ENCODE peak calls at places on chromosomes 4 and X, in eight cellular contexts. One of them, this sample, is unnamed.

GRCh38 chr4:150316332-150317205 is 238.3 kb downstream of the DCLK2 start:
- DNase-seq in left ventricle myocardium inferior: no peak
- DNase-seq in ascending aorta: no peak
- DNase-seq in PC-3: no peak
- DNase-seq in lung: no peak
- DNase-seq in adrenal gland: no peak
- DNase-seq in HCT116: no peak
- DNase-seq in GM23338: no peak
- DNase-seq in this sample: no peak

GRCh38 chr4:1200425-1201035 is 28.1 kb upstream of the SPON2 start:
- DNase-seq in left ventricle myocardium inferior: peak; percentile 67
- DNase-seq in ascending aorta: no peak
- DNase-seq in PC-3: no peak
- DNase-seq in lung: no peak
- DNase-seq in adrenal gland: peak; percentile 35
- DNase-seq in HCT116: no peak
- DNase-seq in GM23338: no peak
- DNase-seq in this sample: peak; percentile 82

GRCh38 chr4:54073481-54073880 is 9.1 kb upstream of the CHIC2 start:
- DNase-seq in left ventricle myocardium inferior: no peak
- DNase-seq in ascending aorta: no peak
- DNase-seq in PC-3: no peak
- DNase-seq in lung: no peak
- DNase-seq in adrenal gland: no peak
- DNase-seq in HCT116: no peak
- DNase-seq in GM23338: no peak
- DNase-seq in this sample: no peak

GRCh38 chrX:31500920-31501319 is 429.1 kb upstream of the FTHL17 start:
- DNase-seq in left ventricle myocardium inferior: no peak
- DNase-seq in ascending aorta: no peak
- DNase-seq in PC-3: no peak
- DNase-seq in lung: no peak
- DNase-seq in adrenal gland: no peak
- DNase-seq in HCT116: no peak
- DNase-seq in GM23338: peak; percentile 5
- DNase-seq in this sample: no peak

GRCh38 chrX:63686878-63687714 is 97.9 kb downstream of the ARHGEF9 start:
- DNase-seq in left ventricle myocardium inferior: no peak
- DNase-seq in ascending aorta: no peak
- DNase-seq in PC-3: peak; percentile 68
- DNase-seq in lung: no peak
- DNase-seq in adrenal gland: peak; percentile 5
- DNase-seq in HCT116: peak; percentile 3
- DNase-seq in GM23338: peak; percentile 73
- DNase-seq in this sample: peak; percentile 25

GRCh38 chr4:48175328-48175727 is 41.3 kb upstream of the TXK start:
- DNase-seq in left ventricle myocardium inferior: no peak
- DNase-seq in ascending aorta: no peak
- DNase-seq in PC-3: no peak
- DNase-seq in lung: no peak
- DNase-seq in adrenal gland: no peak
- DNase-seq in HCT116: no peak
- DNase-seq in GM23338: peak; percentile 93
- DNase-seq in this sample: no peak

GRCh38 chrX:23434356-23434884 is 99.8 kb downstream of the PTCHD1 start:
- DNase-seq in left ventricle myocardium inferior: peak; percentile 77
- DNase-seq in ascending aorta: peak; percentile 60
- DNase-seq in PC-3: peak; percentile 48
- DNase-seq in lung: peak; percentile 57
- DNase-seq in adrenal gland: peak; percentile 49
- DNase-seq in HCT116: no peak
- DNase-seq in GM23338: no peak
- DNase-seq in this sample: no peak

GRCh38 chr4:95267081-95267480 is 281.7 kb downstream of the UNC5C start:
- DNase-seq in left ventricle myocardium inferior: no peak
- DNase-seq in ascending aorta: no peak
- DNase-seq in PC-3: peak; percentile 80
- DNase-seq in lung: no peak
- DNase-seq in adrenal gland: no peak
- DNase-seq in HCT116: no peak
- DNase-seq in GM23338: no peak
- DNase-seq in this sample: no peak

GRCh38 chr4:145099653-145100052 is 1.5 kb downstream of the ABCE1 start:
- DNase-seq in left ventricle myocardium inferior: no peak
- DNase-seq in ascending aorta: no peak
- DNase-seq in PC-3: peak; percentile 35
- DNase-seq in lung: no peak
- DNase-seq in adrenal gland: no peak
- DNase-seq in HCT116: no peak
- DNase-seq in GM23338: no peak
- DNase-seq in this sample: no peak

GRCh38 chrX:124344246-124344645 is 2.1 kb upstream of the SH2D1A start:
- DNase-seq in left ventricle myocardium inferior: no peak
- DNase-seq in ascending aorta: no peak
- DNase-seq in PC-3: no peak
- DNase-seq in lung: no peak
- DNase-seq in adrenal gland: no peak
- DNase-seq in HCT116: no peak
- DNase-seq in GM23338: no peak
- DNase-seq in this sample: no peak

GRCh38 chrX:39519566-39520301 is 578.0 kb downstream of the BCOR start:
- DNase-seq in left ventricle myocardium inferior: peak; percentile 41
- DNase-seq in ascending aorta: no peak
- DNase-seq in PC-3: no peak
- DNase-seq in lung: no peak
- DNase-seq in adrenal gland: no peak
- DNase-seq in HCT116: no peak
- DNase-seq in GM23338: no peak
- DNase-seq in this sample: no peak

GRCh38 chrX:11151799-11152591 is 40.9 kb downstream of the HCCS start:
- DNase-seq in left ventricle myocardium inferior: no peak
- DNase-seq in ascending aorta: no peak
- DNase-seq in PC-3: no peak
- DNase-seq in lung: no peak
- DNase-seq in adrenal gland: no peak
- DNase-seq in HCT116: no peak
- DNase-seq in GM23338: no peak
- DNase-seq in this sample: no peak

GRCh38 chr4:145218251-145218650 is 37.9 kb upstream of the OTUD4 start:
- DNase-seq in left ventricle myocardium inferior: peak; percentile 28
- DNase-seq in ascending aorta: no peak
- DNase-seq in PC-3: no peak
- DNase-seq in lung: no peak
- DNase-seq in adrenal gland: no peak
- DNase-seq in HCT116: no peak
- DNase-seq in GM23338: peak; percentile 34
- DNase-seq in this sample: no peak

GRCh38 chr4:72525938-72526337 is 43.1 kb downstream of the ADAMTS3 start:
- DNase-seq in left ventricle myocardium inferior: peak; percentile 71
- DNase-seq in ascending aorta: no peak
- DNase-seq in PC-3: no peak
- DNase-seq in lung: peak; percentile 54
- DNase-seq in adrenal gland: peak; percentile 86
- DNase-seq in HCT116: no peak
- DNase-seq in GM23338: no peak
- DNase-seq in this sample: peak; percentile 29

GRCh38 chr4:150771374-150771773 is 189.4 kb downstream of the MAB21L2 start:
- DNase-seq in left ventricle myocardium inferior: no peak
- DNase-seq in ascending aorta: no peak
- DNase-seq in PC-3: no peak
- DNase-seq in lung: no peak
- DNase-seq in adrenal gland: no peak
- DNase-seq in HCT116: no peak
- DNase-seq in GM23338: no peak
- DNase-seq in this sample: no peak

GRCh38 chr4:122635205-122635604 is 14.3 kb upstream of the IL21 start:
- DNase-seq in left ventricle myocardium inferior: no peak
- DNase-seq in ascending aorta: no peak
- DNase-seq in PC-3: no peak
- DNase-seq in lung: no peak
- DNase-seq in adrenal gland: no peak
- DNase-seq in HCT116: no peak
- DNase-seq in GM23338: no peak
- DNase-seq in this sample: no peak

DNA sequence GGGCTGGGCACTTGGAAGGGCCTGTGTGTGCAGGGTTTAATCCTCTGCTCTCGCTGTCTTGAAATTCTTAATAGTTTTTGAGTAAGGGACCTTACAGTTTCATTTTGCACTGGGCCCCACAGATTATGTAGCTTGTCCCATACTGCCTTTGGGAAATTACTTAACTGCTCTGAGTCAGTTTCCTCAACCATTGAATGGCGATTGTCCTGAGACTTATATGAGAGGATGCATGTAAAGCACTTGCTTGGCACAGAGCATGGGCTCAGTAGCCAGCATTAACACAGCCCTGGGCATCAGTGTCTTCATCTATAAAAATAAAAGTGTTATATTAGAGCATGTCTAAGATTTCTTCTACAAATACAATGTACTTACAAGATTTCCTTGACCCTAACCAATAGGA is 55.8 kb downstream of the CLCN5 start:
- DNase-seq in left ventricle myocardium inferior: no peak
- DNase-seq in ascending aorta: no peak
- DNase-seq in PC-3: no peak
- DNase-seq in lung: no peak
- DNase-seq in adrenal gland: no peak
- DNase-seq in HCT116: no peak
- DNase-seq in GM23338: no peak
- DNase-seq in this sample: no peak
- H3K4me3 ChIP-seq in left ventricle myocardium inferior: no peak overlapping the region
- H3K4me3 ChIP-seq in ascending aorta: no peak overlapping the region
- H3K4me3 ChIP-seq in PC-3: no peak overlapping the region
- H3K4me3 ChIP-seq in lung: no peak overlapping the region
- H3K4me3 ChIP-seq in adrenal gland: no peak overlapping the region
- H3K4me3 ChIP-seq in HCT116: no peak overlapping the region
- H3K4me3 ChIP-seq in GM23338: no peak overlapping the region
- H3K4me3 ChIP-seq in this sample: no peak overlapping the region

GRCh38 chr4:176752191-176752749 is 40.5 kb downstream of the VEGFC start:
- DNase-seq in left ventricle myocardium inferior: no peak
- DNase-seq in ascending aorta: no peak
- DNase-seq in PC-3: no peak
- DNase-seq in lung: no peak
- DNase-seq in adrenal gland: no peak
- DNase-seq in HCT116: no peak
- DNase-seq in GM23338: no peak
- DNase-seq in this sample: no peak

GRCh38 chr4:176755001-176755400 is 37.7 kb downstream of the VEGFC start:
- DNase-seq in left ventricle myocardium inferior: no peak
- DNase-seq in ascending aorta: no peak
- DNase-seq in PC-3: no peak
- DNase-seq in lung: no peak
- DNase-seq in adrenal gland: no peak
- DNase-seq in HCT116: no peak
- DNase-seq in GM23338: no peak
- DNase-seq in this sample: no peak

GRCh38 chr4:176753049-176753448 is 39.7 kb downstream of the VEGFC start:
- DNase-seq in left ventricle myocardium inferior: no peak
- DNase-seq in ascending aorta: no peak
- DNase-seq in PC-3: peak; percentile 23
- DNase-seq in lung: no peak
- DNase-seq in adrenal gland: no peak
- DNase-seq in HCT116: no peak
- DNase-seq in GM23338: no peak
- DNase-seq in this sample: peak; percentile 98

GRCh38 chr4:176758731-176759130 is 34.0 kb downstream of the VEGFC start:
- DNase-seq in left ventricle myocardium inferior: no peak
- DNase-seq in ascending aorta: no peak
- DNase-seq in PC-3: no peak
- DNase-seq in lung: no peak
- DNase-seq in adrenal gland: peak; percentile 51
- DNase-seq in HCT116: no peak
- DNase-seq in GM23338: no peak
- DNase-seq in this sample: no peak

DNA sequence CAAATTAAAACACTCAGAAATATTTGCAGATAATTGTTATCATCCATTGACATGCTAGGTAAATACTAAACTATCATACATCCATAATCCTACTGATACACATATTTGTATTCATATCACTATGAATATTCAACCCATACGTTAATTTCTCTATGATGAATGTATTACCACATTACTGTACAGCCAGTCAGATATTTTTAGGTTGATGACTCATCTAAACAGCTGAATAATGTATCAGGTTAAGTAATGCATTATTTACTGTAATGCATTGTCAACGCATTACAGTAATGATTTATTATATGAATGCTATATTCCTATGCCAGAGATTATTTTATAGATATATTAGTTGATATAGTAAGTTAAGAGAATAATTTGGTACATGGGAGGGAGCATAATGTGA is 37.1 kb downstream of the VEGFC start:
- DNase-seq in left ventricle myocardium inferior: no peak
- DNase-seq in ascending aorta: no peak
- DNase-seq in PC-3: no peak
- DNase-seq in lung: no peak
- DNase-seq in adrenal gland: no peak
- DNase-seq in HCT116: no peak
- DNase-seq in GM23338: no peak
- DNase-seq in this sample: no peak
- TF ChIP-seq CTCF in left ventricle myocardium inferior: no peak
- TF ChIP-seq CTCF in ascending aorta: no peak
- TF ChIP-seq CTCF in PC-3: no peak
- TF ChIP-seq CTCF in lung: no peak
- TF ChIP-seq CTCF in adrenal gland: no peak
- TF ChIP-seq CTCF in HCT116: no peak
- TF ChIP-seq CTCF in GM23338: no peak
- TF ChIP-seq CTCF in this sample: no peak

DNA sequence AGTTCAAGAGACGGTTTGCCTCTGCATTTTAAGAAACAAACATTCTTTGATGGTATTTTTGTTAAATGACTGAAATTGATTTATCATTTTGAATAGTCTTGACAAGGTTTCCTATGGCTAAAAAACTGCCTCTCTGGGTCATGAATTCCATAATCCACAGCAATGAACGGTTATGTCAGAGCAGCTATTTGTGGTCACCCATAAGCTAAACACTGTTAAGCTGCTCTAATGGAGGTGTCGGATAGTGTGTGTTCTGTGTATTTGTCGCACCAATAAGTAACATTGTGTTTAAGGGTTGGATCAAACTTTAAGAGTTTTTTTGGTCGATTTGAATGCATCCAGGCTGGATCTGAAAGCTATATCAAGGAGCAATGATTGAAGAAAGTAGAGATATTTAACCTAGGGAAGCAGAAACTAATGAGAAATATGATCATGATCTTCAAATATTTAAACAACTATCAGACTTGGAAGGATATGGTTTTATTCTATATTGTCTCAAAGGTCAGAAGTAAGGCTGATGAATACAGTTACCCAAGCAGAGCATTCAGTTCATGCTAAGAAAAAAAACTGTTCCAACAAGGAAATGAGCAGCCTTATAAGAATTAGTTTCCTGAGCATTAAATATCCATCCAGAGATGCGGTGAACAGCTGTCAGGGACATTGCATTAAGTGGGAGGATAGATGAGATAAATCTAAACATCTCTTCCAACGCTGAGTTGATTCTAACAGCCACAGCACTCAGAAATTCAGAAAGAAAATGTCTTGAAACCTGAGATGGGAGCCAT is 232.3 kb upstream of the RPS6KA3 start:
- DNase-seq in left ventricle myocardium inferior: no peak
- DNase-seq in ascending aorta: no peak
- DNase-seq in PC-3: no peak
- DNase-seq in lung: no peak
- DNase-seq in adrenal gland: no peak
- DNase-seq in HCT116: no peak
- DNase-seq in GM23338: no peak
- DNase-seq in this sample: no peak
- H3K4me3 ChIP-seq in left ventricle myocardium inferior: no peak overlapping the region
- H3K4me3 ChIP-seq in ascending aorta: no peak overlapping the region
- H3K4me3 ChIP-seq in PC-3: no peak overlapping the region
- H3K4me3 ChIP-seq in lung: no peak overlapping the region
- H3K4me3 ChIP-seq in adrenal gland: no peak overlapping the region
- H3K4me3 ChIP-seq in HCT116: no peak overlapping the region
- H3K4me3 ChIP-seq in GM23338: no peak overlapping the region
- H3K4me3 ChIP-seq in this sample: no peak overlapping the region

GRCh38 chr4:41625531-41625930 is 87.6 kb downstream of the LIMCH1 start:
- DNase-seq in left ventricle myocardium inferior: no peak
- DNase-seq in ascending aorta: no peak
- DNase-seq in PC-3: no peak
- DNase-seq in lung: no peak
- DNase-seq in adrenal gland: no peak
- DNase-seq in HCT116: no peak
- DNase-seq in GM23338: no peak
- DNase-seq in this sample: no peak
- TF ChIP-seq CTCF in left ventricle myocardium inferior: no peak
- TF ChIP-seq CTCF in ascending aorta: no peak
- TF ChIP-seq CTCF in PC-3: no peak
- TF ChIP-seq CTCF in lung: no peak
- TF ChIP-seq CTCF in adrenal gland: no peak
- TF ChIP-seq CTCF in HCT116: no peak
- TF ChIP-seq CTCF in GM23338: no peak
- TF ChIP-seq CTCF in this sample: no peak